ENCODE peak calls at places on chromosomes 11 and 22, in ten cellular contexts. W, K, C, J, P, Y, Q, L, B and M are unnamed samples.

GRCh38 chr11:63572026-63572688 is 9.0 kb upstream of the PLAAT2 start:
- DNase-seq in W (no peak), K (no peak), C (no peak), J (no peak), P (no peak), Y (no peak), Q (no peak), L (no peak), B (no peak), M (peak; percentile 23)

GRCh38 chr22:48179571-48180546 is 1417.4 kb downstream of the TBC1D22A start:
- DNase-seq in W (no peak), K (no peak), C (no peak), J (no peak), P (no peak), Y (no peak), Q (no peak), L (no peak), B (no peak), M (no peak)

GRCh38 chr11:73598719-73599379 is 937 bp upstream of the FAM168A start:
- DNase-seq in W (no peak), K (no peak), C (no peak), J (no peak), P (no peak), Y (peak; percentile 34), Q (no peak), L (peak; percentile 93), B (no peak), M (no peak)

GRCh38 chr11:128525411-128526243 is 61.7 kb downstream of the ETS1 start:
- DNase-seq in W (peak; percentile 48), K (no peak), C (peak; percentile 78), J (no peak), P (no peak), Y (no peak), Q (no peak), L (no peak), B (peak; percentile 47), M (no peak)

GRCh38 chr11:62574363-62575057 is 819 bp upstream of the EEF1G start:
- DNase-seq in W (peak; percentile 73), K (no peak), C (no peak), J (peak; percentile 40), P (no peak), Y (peak; percentile 67), Q (no peak), L (peak; percentile 43), B (no peak), M (peak; percentile 65)

GRCh38 chr22:30923168-30923900 is 45.2 kb downstream of the MORC2 start:
- DNase-seq in W (no peak), K (no peak), C (no peak), J (no peak), P (no peak), Y (no peak), Q (no peak), L (no peak), B (no peak), M (no peak)

GRCh38 chr11:128544625-128545024 is 42.7 kb downstream of the ETS1 start:
- DNase-seq in W (peak; percentile 71), K (no peak), C (no peak), J (no peak), P (no peak), Y (peak; percentile 71), Q (no peak), L (no peak), B (peak; percentile 86), M (no peak)

GRCh38 chr11:87180743-87181142 is 143.0 kb downstream of the TMEM135 start:
- DNase-seq in W (peak; percentile 56), K (no peak), C (no peak), J (no peak), P (no peak), Y (no peak), Q (no peak), L (no peak), B (peak; percentile 43), M (no peak)

GRCh38 chr11:74000770-74001169 is 8.1 kb downstream of the UCP3 start:
- DNase-seq in W (no peak), K (no peak), C (no peak), J (no peak), P (no peak), Y (no peak), Q (no peak), L (no peak), B (no peak), M (no peak)

GRCh38 chr11:112620621-112621394 is 340.4 kb upstream of the NCAM1 start:
- DNase-seq in W (no peak), K (no peak), C (peak; percentile 90), J (no peak), P (no peak), Y (no peak), Q (no peak), L (no peak), B (no peak), M (no peak)

GRCh38 chr11:34345012-34345804 is 12.6 kb downstream of the ABTB2 start:
- DNase-seq in W (peak; percentile 89), K (peak; percentile 73), C (peak; percentile 87), J (peak; percentile 49), P (no peak), Y (peak; percentile 83), Q (no peak), L (peak; percentile 22), B (peak; percentile 73), M (no peak)

GRCh38 chr22:47232753-47233152 is 470.3 kb downstream of the TBC1D22A start:
- DNase-seq in W (no peak), K (no peak), C (no peak), J (no peak), P (no peak), Y (no peak), Q (no peak), L (no peak), B (no peak), M (no peak)